ENCODE peak calls at places on chromosomes 7 and 10, in four cellular contexts. X is SK-N-SH, J is IMR-90, B is ovary. I is an unnamed sample.

GRCh38 chr10:120989279-120989678 is 138.1 kb downstream of the WDR11 start:
- DNase-seq in X (no peak), B (no peak), J (no peak), I (no peak)

GRCh38 chr7:135938563-135938962 is 38.6 kb downstream of the MTPN start:
- DNase-seq in X (no peak), B (no peak), J (no peak), I (no peak)

GRCh38 chr7:148664319-148664718 is 34.4 kb upstream of the CUL1 start:
- DNase-seq in X (no peak), B (no peak), J (peak; percentile 27), I (peak; percentile 47)

GRCh38 chr10:14296081-14296709 is 34.5 kb downstream of the FRMD4A start:
- DNase-seq in B (no peak), X (peak; percentile 12), J (no peak), I (no peak)

GRCh38 chr10:100763043-100763747 is 17.8 kb downstream of the PAX2 start:
- DNase-seq in J (no peak), X (no peak), B (no peak), I (no peak)

GRCh38 chr10:64813391-64813790 is 1292.2 kb downstream of the REEP3 start:
- DNase-seq in B (no peak), X (no peak), J (no peak), I (no peak)

GRCh38 chr10:19756919-19757318 is 59.3 kb upstream of the PLXDC2 start:
- DNase-seq in X (no peak), B (no peak), J (no peak), I (no peak)

GRCh38 chr10:120732643-120733313 is 118.4 kb upstream of the WDR11 start:
- DNase-seq in X (no peak), J (no peak), B (no peak), I (no peak)

GRCh38 chr10:125925244-125925834 is 29.0 kb downstream of the FANK1 start:
- DNase-seq in B (no peak), J (no peak), X (no peak), I (no peak)

GRCh38 chr10:24901686-24902399 is 50.6 kb downstream of the PRTFDC1 start:
- DNase-seq in X (no peak), B (peak; percentile 35), J (peak; percentile 98), I (no peak)

GRCh38 chr10:113099431-113100298 is 149.6 kb downstream of the TCF7L2 start:
- DNase-seq in X (peak; percentile 47), B (no peak), J (peak; percentile 43), I (no peak)

GRCh38 chr7:129605038-129605437 is 6.5 kb upstream of the NRF1 start:
- DNase-seq in J (no peak), B (no peak), X (no peak), I (no peak)

GRCh38 chr10:48568131-48568530 is 36.7 kb downstream of the ARHGAP22 start:
- DNase-seq in B (no peak), J (no peak), X (no peak), I (no peak)

GRCh38 chr10:102113956-102114857 is 6.0 kb downstream of the LDB1 start:
- DNase-seq in X (peak; percentile 61), J (no peak), B (peak; percentile 56), I (no peak)

GRCh38 chr10:102113261-102113955 is 6.8 kb downstream of the LDB1 start:
- DNase-seq in X (no peak), J (no peak), B (no peak), I (no peak)

GRCh38 chr10:102117391-102118159 is 2.6 kb downstream of the LDB1 start:
- DNase-seq in J (peak; percentile 73), X (peak; percentile 89), B (peak; percentile 93), I (peak; percentile 77)

GRCh38 chr10:102114861-102115618 is 5.1 kb downstream of the LDB1 start:
- DNase-seq in X (peak; percentile 88), B (peak; percentile 88), J (peak; percentile 65), I (peak; percentile 92)

GRCh38 chr10:102115775-102116174 is 4.4 kb downstream of the LDB1 start:
- DNase-seq in J (peak; percentile 24), B (no peak), X (no peak), I (no peak)
- H3K4me1 ChIP-seq in J (peaks cover 36% of the 10 kb centered on the region), B (peaks cover 22% of the 10 kb centered on the region), X (peaks cover 41% of the 10 kb centered on the region), I (peaks cover 7% of the 10 kb centered on the region)

GRCh38 chr7:30160329-30160728 is 25.5 kb downstream of the MTURN start:
- DNase-seq in J (no peak), X (no peak), B (no peak), I (no peak)
- H3K27ac ChIP-seq in J (no peak overlapping the region), X (no peak overlapping the region), B (no peak overlapping the region), I (no peak overlapping the region)

GRCh38 chr7:137563986-137564385 is 220.5 kb upstream of the PTN start:
- DNase-seq in B (no peak), J (peak; percentile 15), X (no peak), I (no peak)
- H3K4me1 ChIP-seq in B (no peaks in the 10 kb centered on the region), J (peaks cover 2% of the 10 kb centered on the region), X (no peaks in the 10 kb centered on the region), I (no peaks in the 10 kb centered on the region)

GRCh38 chr10:92124020-92124419 is 166.9 kb downstream of the CPEB3 start:
- DNase-seq in B (no peak), X (no peak), J (no peak), I (no peak)
- H3K27ac ChIP-seq in B (peak overlapping the region; percentile 9), X (peak overlapping the region; percentile 49), J (no peak overlapping the region), I (no peak overlapping the region)

DNA sequence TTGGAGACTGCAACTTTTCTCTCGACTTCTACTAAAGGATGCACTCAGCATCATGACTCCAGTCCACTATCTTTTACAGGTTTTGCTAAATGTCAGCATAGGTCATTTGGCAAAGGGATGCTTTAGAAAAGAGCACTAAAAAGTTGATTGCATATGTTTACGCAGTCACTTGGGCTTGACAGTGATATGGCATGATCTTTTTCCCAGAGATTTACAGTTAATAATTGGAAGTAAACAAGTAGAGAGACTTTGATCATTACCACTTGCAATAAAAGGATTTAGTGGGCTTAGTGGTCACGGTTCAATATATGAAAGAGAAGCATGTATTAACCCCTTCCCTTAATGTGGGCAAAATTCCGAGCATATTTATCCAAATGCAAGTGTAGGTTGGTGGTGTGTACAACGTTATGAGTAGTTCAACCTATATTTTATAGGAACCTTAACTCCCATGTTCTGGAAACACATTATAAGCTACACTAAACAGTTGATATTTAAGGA is 1.8 kb downstream of the BMI1 start:
- DNase-seq in J (no peak), B (no peak), X (no peak), I (no peak)
- H3K4me1 ChIP-seq in J (no peaks in the 10 kb centered on the region), B (peaks cover 3% of the 10 kb centered on the region), X (peaks cover 2% of the 10 kb centered on the region), I (peaks cover 27% of the 10 kb centered on the region)

I was measured in tibial nerve.